ENCODE peak calls at places on chromosomes 3 and 15, in seven cellular contexts. W, Q, F, P, Y, T and X are unnamed samples.

GRCh38 chr3:88678747-88679146 is 428.7 kb upstream of the EPHA3 start:
- DNase-seq in W (no peak), Q (no peak), F (no peak), P (no peak), Y (no peak), T (no peak), X (no peak)

GRCh38 chr15:80450811-80451321 is 46.7 kb downstream of the ARNT2 start:
- DNase-seq in W (no peak), Q (no peak), F (no peak), P (no peak), Y (no peak), T (no peak), X (no peak)

GRCh38 chr3:31377045-31377642 is 155.6 kb upstream of the STT3B start:
- DNase-seq in W (no peak), Q (no peak), F (no peak), P (peak), Y (peak), T (peak), X (no peak)

GRCh38 chr3:165883866-165884478 is 46.7 kb upstream of the BCHE start:
- DNase-seq in W (no peak), Q (no peak), F (peak), P (no peak), Y (no peak), T (no peak), X (no peak)

GRCh38 chr3:195237981-195238625 is 32.9 kb downstream of the XXYLT1 start:
- DNase-seq in W (no peak), Q (peak), F (no peak), P (no peak), Y (no peak), T (no peak), X (no peak)

GRCh38 chr15:31365655-31366127 is 39.1 kb downstream of the KLF13 start:
- DNase-seq in W (peak), Q (peak), F (no peak), P (peak), Y (peak), T (no peak), X (peak)

GRCh38 chr15:92393287-92393993 is at the start of gene ST8SIA2:
- DNase-seq in W (no peak), Q (no peak), F (peak), P (no peak), Y (no peak), T (no peak), X (no peak)

GRCh38 chr3:31405515-31405914 is 127.2 kb upstream of the STT3B start:
- DNase-seq in W (no peak), Q (no peak), F (no peak), P (no peak), Y (no peak), T (no peak), X (no peak)

GRCh38 chr3:41202834-41203345 is 3.6 kb downstream of the CTNNB1 start:
- DNase-seq in W (no peak), Q (no peak), F (peak), P (peak), Y (no peak), T (no peak), X (no peak)

GRCh38 chr15:84586641-84587160 is 14.1 kb upstream of the ZSCAN2 start:
- DNase-seq in W (no peak), Q (no peak), F (no peak), P (no peak), Y (no peak), T (no peak), X (no peak)

GRCh38 chr3:128875556-128876120 is 3.8 kb upstream of the ACAD9 start:
- DNase-seq in W (peak), Q (no peak), F (peak), P (peak), Y (peak), T (no peak), X (peak)

GRCh38 chr15:42955518-42955917 is 34.9 kb upstream of the TTBK2 start:
- DNase-seq in W (no peak), Q (no peak), F (no peak), P (peak), Y (no peak), T (no peak), X (no peak)

GRCh38 chr15:54150255-54150654 is 172.0 kb downstream of the UNC13C start:
- DNase-seq in W (no peak), Q (no peak), F (no peak), P (peak), Y (no peak), T (no peak), X (no peak)

GRCh38 chr3:82999777-83000176 is 1238.3 kb upstream of the GBE1 start:
- DNase-seq in W (no peak), Q (no peak), F (no peak), P (no peak), Y (no peak), T (no peak), X (no peak)

GRCh38 chr3:160012108-160012507 is 23.5 kb downstream of the IL12A start:
- DNase-seq in W (no peak), Q (no peak), F (no peak), P (no peak), Y (no peak), T (no peak), X (no peak)

GRCh38 chr15:72155021-72155621 is 36.9 kb downstream of the SENP8 start:
- DNase-seq in W (peak), Q (peak), F (no peak), P (peak), Y (no peak), T (no peak), X (no peak)

GRCh38 chr15:72050700-72051099 is 67.2 kb downstream of the MYO9A start:
- DNase-seq in W (no peak), Q (no peak), F (no peak), P (no peak), Y (no peak), T (no peak), X (no peak)

GRCh38 chr15:55710286-55710685 is 32.7 kb downstream of the PRTG start:
- DNase-seq in W (no peak), Q (no peak), F (no peak), P (no peak), Y (no peak), T (no peak), X (no peak)

GRCh38 chr3:4680227-4680691 is 187.1 kb downstream of the ITPR1 start:
- DNase-seq in W (no peak), Q (no peak), F (no peak), P (no peak), Y (no peak), T (no peak), X (no peak)